ENCODE peak calls at places on chromosomes 16 and 17, in four cellular contexts. P is H1, J is sigmoid colon, L is tibial nerve. V is an unnamed sample.

GRCh38 chr17:45287526-45288264 is 25.8 kb upstream of the SPATA32 start:
- DNase-seq in P (no peak), J (no peak), L (no peak), V (no peak)

GRCh38 chr17:80793851-80794267 is 197.8 kb upstream of the CHMP6 start:
- DNase-seq in P (no peak), J (peak), L (no peak), V (no peak)

GRCh38 chr17:42459983-42460300 is 1.3 kb downstream of the ATP6V0A1 start:
- DNase-seq in P (no peak), J (no peak), L (no peak), V (no peak)

GRCh38 chr16:12896562-12896961 is 4.8 kb upstream of the SHISA9 start:
- DNase-seq in P (no peak), J (no peak), L (no peak), V (no peak)

GRCh38 chr17:49546546-49547535 is 28.8 kb upstream of the NXPH3 start:
- DNase-seq in P (no peak), J (no peak), L (no peak), V (peak)

GRCh38 chr16:4306439-4307214 is 9.2 kb upstream of the GLIS2 start:
- DNase-seq in P (no peak), J (peak), L (no peak), V (no peak)

GRCh38 chr17:82065193-82065637 is 389 bp downstream of the DUS1L start:
- DNase-seq in P (no peak), J (no peak), L (no peak), V (no peak)

GRCh38 chr17:1714980-1715802 is 5.0 kb upstream of the TLCD2 start:
- DNase-seq in P (no peak), J (peak), L (peak), V (peak)

GRCh38 chr17:43444223-43445008 is 39.4 kb upstream of the DHX8 start:
- DNase-seq in P (no peak), J (no peak), L (no peak), V (no peak)

GRCh38 chr17:42378597-42379594 is 9.3 kb downstream of the STAT3 start:
- DNase-seq in P (no peak), J (peak), L (no peak), V (no peak)

GRCh38 chr17:40063034-40063765 is 435 bp downstream of the THRA start:
- DNase-seq in P (no peak), J (peak), L (no peak), V (peak)

GRCh38 chr16:66041907-66042306 is 324.6 kb upstream of the CDH5 start:
- DNase-seq in P (no peak), J (no peak), L (no peak), V (no peak)

GRCh38 chr16:27269300-27270150 is 953 bp upstream of the NSMCE1 start:
- DNase-seq in P (no peak), J (no peak), L (no peak), V (no peak)
- TF ChIP-seq EP300 in P (no peak), J (no peak), L (no peak), V (no peak)

GRCh38 chr16:67518676-67519075 is 10.0 kb upstream of the RIPOR1 start:
- DNase-seq in P (no peak), J (no peak), L (no peak), V (no peak)

GRCh38 chr16:67517661-67518423 is 10.8 kb upstream of the RIPOR1 start:
- DNase-seq in P (no peak), J (no peak), L (no peak), V (no peak)

GRCh38 chr16:67517178-67517492 is 11.5 kb upstream of the RIPOR1 start:
- DNase-seq in P (no peak), J (no peak), L (no peak), V (no peak)

GRCh38 chr16:67525176-67525860 is 3.3 kb upstream of the RIPOR1 start:
- DNase-seq in P (no peak), J (no peak), L (no peak), V (no peak)

DNA sequence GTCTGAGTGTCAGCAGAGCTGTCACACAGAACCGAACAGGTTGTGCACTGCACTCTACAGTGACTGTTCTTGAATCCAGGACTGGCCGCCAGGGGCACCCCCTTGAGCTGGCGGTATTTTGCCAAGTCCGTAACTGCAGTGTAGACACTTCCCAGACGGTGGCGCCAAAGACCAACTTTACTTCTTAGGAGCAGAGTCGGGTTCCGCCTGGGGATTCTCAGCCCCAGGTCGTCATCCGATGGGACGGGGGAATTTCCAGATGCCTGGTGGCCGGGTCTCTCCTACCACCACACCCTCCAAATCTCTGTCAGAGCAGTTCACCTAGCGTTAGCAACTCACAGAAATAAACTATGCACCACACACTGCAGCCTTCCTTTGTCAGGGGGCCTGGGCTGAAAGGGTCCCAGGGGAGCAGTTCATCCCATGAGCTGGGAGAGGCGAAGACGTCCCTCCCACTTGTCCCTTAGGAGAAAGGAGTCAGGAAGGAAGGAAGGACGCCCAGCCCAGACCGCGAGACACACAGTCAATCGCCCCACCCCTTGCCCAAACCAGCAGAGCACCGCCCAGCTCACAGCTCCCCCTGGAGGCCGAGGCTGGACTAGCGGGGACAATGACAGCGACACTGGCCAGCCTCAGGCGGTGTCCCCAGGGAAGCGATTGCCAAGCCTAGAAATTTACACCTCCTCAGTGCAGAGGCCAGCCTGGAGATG is 7.4 kb upstream of the RIPOR1 start:
- DNase-seq in P (peak), J (peak), L (peak), V (peak)
- H3K27ac ChIP-seq in P (peak), J (peak), L (peak), V (peak)

DNA sequence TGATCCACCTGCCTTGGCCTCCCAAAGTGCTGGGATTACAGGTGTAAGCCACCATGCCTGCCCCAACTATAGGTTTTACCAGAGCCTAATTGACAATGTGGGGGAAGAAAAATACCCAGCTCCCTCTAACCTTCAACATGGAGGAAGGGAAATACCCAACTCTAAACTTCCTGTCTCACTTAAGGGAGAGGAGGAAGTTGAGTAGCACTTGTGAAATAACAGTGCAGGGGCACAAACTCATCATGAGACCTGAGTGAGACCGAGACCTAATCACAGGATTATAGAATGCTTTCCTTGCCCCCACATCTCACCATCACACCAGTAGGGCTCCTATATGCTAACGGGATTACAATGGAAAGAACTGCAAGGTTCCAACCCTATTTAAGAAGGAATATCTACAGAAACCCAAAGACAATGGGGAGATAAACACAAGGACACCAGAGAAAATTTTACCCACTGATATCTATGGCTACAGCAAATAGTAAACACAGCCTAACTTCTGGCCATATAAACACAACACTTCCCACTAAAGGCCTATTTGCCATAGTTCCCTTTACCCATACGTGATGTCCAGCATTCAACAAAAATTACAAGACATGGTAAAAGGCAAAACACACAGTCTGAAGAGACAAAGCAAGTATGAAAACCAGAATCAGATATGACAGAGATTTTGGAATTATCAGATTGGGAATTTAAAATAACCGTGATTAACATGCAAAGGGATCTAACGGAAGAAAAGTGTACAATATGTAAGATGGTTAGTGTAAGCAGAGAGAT is 26.9 kb downstream of the OR3A1 start:
- DNase-seq in P (no peak), J (no peak), L (no peak), V (no peak)
- TF ChIP-seq POLR2A in P (no peak), J (no peak), L (no peak), V (no peak)

DNA sequence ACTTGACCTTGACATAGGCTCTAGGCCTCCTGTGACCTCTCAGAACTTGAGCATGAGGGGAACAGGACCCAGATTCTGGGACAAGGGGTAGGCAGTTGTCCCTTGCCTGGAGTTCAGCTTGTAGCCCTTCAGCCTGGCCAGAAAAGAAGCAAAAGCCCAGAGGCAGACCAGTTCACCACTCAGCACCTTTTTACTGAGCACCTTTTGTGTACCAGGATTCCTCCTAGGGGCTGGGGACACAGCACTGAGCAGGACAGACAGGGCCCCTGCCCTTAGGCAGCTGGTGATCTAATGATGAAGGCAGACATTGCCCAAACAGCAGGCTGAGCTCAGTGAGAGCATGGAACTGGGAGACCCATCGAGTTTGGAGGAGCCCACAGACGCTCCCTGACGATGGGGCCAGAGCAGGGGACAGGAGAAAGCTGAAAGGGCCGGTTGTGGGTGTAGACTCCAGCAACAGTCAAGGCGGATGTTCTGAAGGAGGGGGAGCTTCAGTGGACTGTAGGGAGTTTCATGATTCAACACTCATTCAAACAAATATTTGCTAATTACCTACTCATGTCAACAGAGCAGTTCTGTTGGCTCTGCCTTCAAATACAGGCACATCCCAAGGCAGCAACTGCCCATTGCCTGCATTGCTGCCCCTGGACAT is 32.0 kb downstream of the SBK1 start:
- DNase-seq in P (no peak), J (peak), L (no peak), V (no peak)
- TF ChIP-seq EP300 in P (no peak), J (no peak), L (no peak), V (no peak)

V was measured in suprapubic skin.